ENCODE peak calls at places on chromosomes 16 and 17, in seven cellular contexts. One of them, this sample, is unnamed.

GRCh38 chr16:85328665-85329058 is 216.4 kb upstream of the CIBAR2 start:
- DNase-seq in right lobe of liver: no peak
- DNase-seq in naive thymus-derived CD8-positive, alpha-beta T cell: no peak
- DNase-seq in stromal cell of bone marrow: no peak
- DNase-seq in stimulated activated CD4-positive, alpha-beta T cell treated with anti-CD3 and anti-CD28 coated beads, Interleukin-4, amount 100 ng/mL, for 1 hour: no peak
- DNase-seq in NCI-H69: peak; percentile 87
- DNase-seq in naive B cell: no peak
- DNase-seq in this sample: no peak

GRCh38 chr17:60077672-60078519 is 825 bp downstream of the HEATR6 start:
- DNase-seq in NCI-H69: peak; percentile 33
- DNase-seq in naive thymus-derived CD8-positive, alpha-beta T cell: no peak
- DNase-seq in stimulated activated CD4-positive, alpha-beta T cell treated with anti-CD3 and anti-CD28 coated beads, Interleukin-4, amount 100 ng/mL, for 1 hour: peak; percentile 51
- DNase-seq in stromal cell of bone marrow: no peak
- DNase-seq in right lobe of liver: no peak
- DNase-seq in naive B cell: peak; percentile 49
- DNase-seq in this sample: no peak

GRCh38 chr17:80071116-80071980 is 30.0 kb upstream of the GAA start:
- DNase-seq in naive thymus-derived CD8-positive, alpha-beta T cell: no peak
- DNase-seq in stimulated activated CD4-positive, alpha-beta T cell treated with anti-CD3 and anti-CD28 coated beads, Interleukin-4, amount 100 ng/mL, for 1 hour: no peak
- DNase-seq in stromal cell of bone marrow: peak; percentile 45
- DNase-seq in right lobe of liver: peak; percentile 68
- DNase-seq in naive B cell: no peak
- DNase-seq in NCI-H69: no peak
- DNase-seq in this sample: no peak

GRCh38 chr16:73126453-73126853 is 78.5 kb upstream of the ZFHX3 start:
- DNase-seq in naive B cell: no peak
- DNase-seq in NCI-H69: no peak
- DNase-seq in right lobe of liver: no peak
- DNase-seq in stimulated activated CD4-positive, alpha-beta T cell treated with anti-CD3 and anti-CD28 coated beads, Interleukin-4, amount 100 ng/mL, for 1 hour: no peak
- DNase-seq in stromal cell of bone marrow: peak; percentile 50
- DNase-seq in naive thymus-derived CD8-positive, alpha-beta T cell: no peak
- DNase-seq in this sample: no peak

GRCh38 chr16:67393111-67393789 is at the start of gene TPPP3:
- DNase-seq in naive B cell: peak; percentile 21
- DNase-seq in naive thymus-derived CD8-positive, alpha-beta T cell: no peak
- DNase-seq in right lobe of liver: peak; percentile 77
- DNase-seq in NCI-H69: peak; percentile 91
- DNase-seq in stromal cell of bone marrow: peak; percentile 55
- DNase-seq in stimulated activated CD4-positive, alpha-beta T cell treated with anti-CD3 and anti-CD28 coated beads, Interleukin-4, amount 100 ng/mL, for 1 hour: peak; percentile 42
- DNase-seq in this sample: no peak

GRCh38 chr16:86298166-86299131 is 211.9 kb upstream of the FOXF1 start:
- DNase-seq in naive B cell: no peak
- DNase-seq in stimulated activated CD4-positive, alpha-beta T cell treated with anti-CD3 and anti-CD28 coated beads, Interleukin-4, amount 100 ng/mL, for 1 hour: no peak
- DNase-seq in naive thymus-derived CD8-positive, alpha-beta T cell: no peak
- DNase-seq in right lobe of liver: no peak
- DNase-seq in NCI-H69: no peak
- DNase-seq in stromal cell of bone marrow: no peak
- DNase-seq in this sample: no peak

GRCh38 chr16:85130707-85131028 is 18.4 kb upstream of the CIBAR2 start:
- DNase-seq in stimulated activated CD4-positive, alpha-beta T cell treated with anti-CD3 and anti-CD28 coated beads, Interleukin-4, amount 100 ng/mL, for 1 hour: no peak
- DNase-seq in right lobe of liver: no peak
- DNase-seq in naive thymus-derived CD8-positive, alpha-beta T cell: no peak
- DNase-seq in stromal cell of bone marrow: no peak
- DNase-seq in NCI-H69: no peak
- DNase-seq in naive B cell: no peak
- DNase-seq in this sample: no peak

GRCh38 chr16:49022351-49022963 is 259.2 kb downstream of the CBLN1 start:
- DNase-seq in naive B cell: no peak
- DNase-seq in right lobe of liver: no peak
- DNase-seq in NCI-H69: peak; percentile 60
- DNase-seq in stromal cell of bone marrow: no peak
- DNase-seq in naive thymus-derived CD8-positive, alpha-beta T cell: no peak
- DNase-seq in stimulated activated CD4-positive, alpha-beta T cell treated with anti-CD3 and anti-CD28 coated beads, Interleukin-4, amount 100 ng/mL, for 1 hour: no peak
- DNase-seq in this sample: no peak

GRCh38 chr17:79916506-79916905 is 77.3 kb upstream of the CBX4 start:
- DNase-seq in naive B cell: no peak
- DNase-seq in stromal cell of bone marrow: no peak
- DNase-seq in right lobe of liver: no peak
- DNase-seq in stimulated activated CD4-positive, alpha-beta T cell treated with anti-CD3 and anti-CD28 coated beads, Interleukin-4, amount 100 ng/mL, for 1 hour: no peak
- DNase-seq in NCI-H69: no peak
- DNase-seq in naive thymus-derived CD8-positive, alpha-beta T cell: no peak
- DNase-seq in this sample: no peak

GRCh38 chr17:49514374-49514738 is 19.3 kb downstream of the NGFR start:
- DNase-seq in stromal cell of bone marrow: no peak
- DNase-seq in stimulated activated CD4-positive, alpha-beta T cell treated with anti-CD3 and anti-CD28 coated beads, Interleukin-4, amount 100 ng/mL, for 1 hour: no peak
- DNase-seq in naive thymus-derived CD8-positive, alpha-beta T cell: no peak
- DNase-seq in NCI-H69: no peak
- DNase-seq in right lobe of liver: no peak
- DNase-seq in naive B cell: no peak
- DNase-seq in this sample: no peak

GRCh38 chr17:7781467-7781866 is 52.5 kb upstream of the KDM6B start:
- DNase-seq in stromal cell of bone marrow: peak; percentile 11
- DNase-seq in right lobe of liver: no peak
- DNase-seq in naive B cell: no peak
- DNase-seq in NCI-H69: no peak
- DNase-seq in naive thymus-derived CD8-positive, alpha-beta T cell: no peak
- DNase-seq in stimulated activated CD4-positive, alpha-beta T cell treated with anti-CD3 and anti-CD28 coated beads, Interleukin-4, amount 100 ng/mL, for 1 hour: no peak
- DNase-seq in this sample: peak; percentile 19

GRCh38 chr17:46192211-46192483 is 1.1 kb downstream of the KANSL1 start:
- DNase-seq in right lobe of liver: no peak
- DNase-seq in NCI-H69: no peak
- DNase-seq in stromal cell of bone marrow: no peak
- DNase-seq in naive B cell: no peak
- DNase-seq in stimulated activated CD4-positive, alpha-beta T cell treated with anti-CD3 and anti-CD28 coated beads, Interleukin-4, amount 100 ng/mL, for 1 hour: no peak
- DNase-seq in naive thymus-derived CD8-positive, alpha-beta T cell: no peak
- DNase-seq in this sample: no peak

GRCh38 chr17:49227436-49228261 is 2.9 kb downstream of the PHOSPHO1 start:
- DNase-seq in stimulated activated CD4-positive, alpha-beta T cell treated with anti-CD3 and anti-CD28 coated beads, Interleukin-4, amount 100 ng/mL, for 1 hour: peak; percentile 80
- DNase-seq in naive B cell: peak; percentile 72
- DNase-seq in stromal cell of bone marrow: peak; percentile 41
- DNase-seq in right lobe of liver: peak; percentile 72
- DNase-seq in naive thymus-derived CD8-positive, alpha-beta T cell: peak; percentile 80
- DNase-seq in NCI-H69: peak; percentile 63
- DNase-seq in this sample: no peak

GRCh38 chr16:84595052-84595481 is 22.8 kb downstream of the COTL1 start:
- DNase-seq in naive thymus-derived CD8-positive, alpha-beta T cell: no peak
- DNase-seq in naive B cell: no peak
- DNase-seq in stimulated activated CD4-positive, alpha-beta T cell treated with anti-CD3 and anti-CD28 coated beads, Interleukin-4, amount 100 ng/mL, for 1 hour: no peak
- DNase-seq in NCI-H69: no peak
- DNase-seq in stromal cell of bone marrow: no peak
- DNase-seq in right lobe of liver: no peak
- DNase-seq in this sample: no peak

GRCh38 chr16:28180660-28181556 is 30.9 kb downstream of the XPO6 start:
- DNase-seq in naive thymus-derived CD8-positive, alpha-beta T cell: no peak
- DNase-seq in NCI-H69: no peak
- DNase-seq in right lobe of liver: no peak
- DNase-seq in naive B cell: peak; percentile 67
- DNase-seq in stimulated activated CD4-positive, alpha-beta T cell treated with anti-CD3 and anti-CD28 coated beads, Interleukin-4, amount 100 ng/mL, for 1 hour: no peak
- DNase-seq in stromal cell of bone marrow: no peak
- DNase-seq in this sample: peak; percentile 31

GRCh38 chr16:70402916-70403659 is 35.8 kb downstream of the ST3GAL2 start:
- DNase-seq in naive thymus-derived CD8-positive, alpha-beta T cell: no peak
- DNase-seq in stromal cell of bone marrow: no peak
- DNase-seq in right lobe of liver: no peak
- DNase-seq in NCI-H69: no peak
- DNase-seq in stimulated activated CD4-positive, alpha-beta T cell treated with anti-CD3 and anti-CD28 coated beads, Interleukin-4, amount 100 ng/mL, for 1 hour: no peak
- DNase-seq in naive B cell: no peak
- DNase-seq in this sample: no peak

GRCh38 chr17:50370052-50370451 is 2.9 kb downstream of the MRPL27 start:
- DNase-seq in naive B cell: no peak
- DNase-seq in stimulated activated CD4-positive, alpha-beta T cell treated with anti-CD3 and anti-CD28 coated beads, Interleukin-4, amount 100 ng/mL, for 1 hour: no peak
- DNase-seq in stromal cell of bone marrow: no peak
- DNase-seq in naive thymus-derived CD8-positive, alpha-beta T cell: no peak
- DNase-seq in right lobe of liver: no peak
- DNase-seq in NCI-H69: no peak
- DNase-seq in this sample: no peak

GRCh38 chr16:85898521-85899442 is at the start of gene IRF8:
- DNase-seq in stromal cell of bone marrow: no peak
- DNase-seq in naive B cell: peak; percentile 89
- DNase-seq in NCI-H69: no peak
- DNase-seq in right lobe of liver: peak; percentile 91
- DNase-seq in stimulated activated CD4-positive, alpha-beta T cell treated with anti-CD3 and anti-CD28 coated beads, Interleukin-4, amount 100 ng/mL, for 1 hour: peak; percentile 89
- DNase-seq in naive thymus-derived CD8-positive, alpha-beta T cell: peak; percentile 62
- DNase-seq in this sample: peak; percentile 95

GRCh38 chr17:47969975-47970724 is 763 bp upstream of the CDK5RAP3 start:
- DNase-seq in naive thymus-derived CD8-positive, alpha-beta T cell: no peak
- DNase-seq in stromal cell of bone marrow: no peak
- DNase-seq in naive B cell: no peak
- DNase-seq in NCI-H69: no peak
- DNase-seq in stimulated activated CD4-positive, alpha-beta T cell treated with anti-CD3 and anti-CD28 coated beads, Interleukin-4, amount 100 ng/mL, for 1 hour: no peak
- DNase-seq in right lobe of liver: no peak
- DNase-seq in this sample: no peak

GRCh38 chr17:65545708-65546523 is 15.5 kb downstream of the AXIN2 start:
- DNase-seq in naive B cell: no peak
- DNase-seq in stimulated activated CD4-positive, alpha-beta T cell treated with anti-CD3 and anti-CD28 coated beads, Interleukin-4, amount 100 ng/mL, for 1 hour: no peak
- DNase-seq in NCI-H69: no peak
- DNase-seq in right lobe of liver: no peak
- DNase-seq in naive thymus-derived CD8-positive, alpha-beta T cell: no peak
- DNase-seq in stromal cell of bone marrow: no peak
- DNase-seq in this sample: no peak

GRCh38 chr17:29674270-29674669 is 51.6 kb upstream of the CORO6 start:
- DNase-seq in naive thymus-derived CD8-positive, alpha-beta T cell: no peak
- DNase-seq in naive B cell: peak; percentile 3
- DNase-seq in right lobe of liver: no peak
- DNase-seq in NCI-H69: no peak
- DNase-seq in stromal cell of bone marrow: no peak
- DNase-seq in stimulated activated CD4-positive, alpha-beta T cell treated with anti-CD3 and anti-CD28 coated beads, Interleukin-4, amount 100 ng/mL, for 1 hour: no peak
- DNase-seq in this sample: no peak

GRCh38 chr16:2212362-2213324 is 2.0 kb upstream of the BRICD5 start:
- DNase-seq in naive thymus-derived CD8-positive, alpha-beta T cell: no peak
- DNase-seq in naive B cell: no peak
- DNase-seq in stromal cell of bone marrow: no peak
- DNase-seq in stimulated activated CD4-positive, alpha-beta T cell treated with anti-CD3 and anti-CD28 coated beads, Interleukin-4, amount 100 ng/mL, for 1 hour: no peak
- DNase-seq in NCI-H69: peak; percentile 28
- DNase-seq in right lobe of liver: no peak
- DNase-seq in this sample: no peak

GRCh38 chr17:76953066-76953465 is 84.9 kb downstream of the MGAT5B start:
- DNase-seq in NCI-H69: no peak
- DNase-seq in stromal cell of bone marrow: no peak
- DNase-seq in right lobe of liver: no peak
- DNase-seq in naive thymus-derived CD8-positive, alpha-beta T cell: no peak
- DNase-seq in stimulated activated CD4-positive, alpha-beta T cell treated with anti-CD3 and anti-CD28 coated beads, Interleukin-4, amount 100 ng/mL, for 1 hour: no peak
- DNase-seq in naive B cell: no peak
- DNase-seq in this sample: no peak

GRCh38 chr17:75983501-75984181 is 4.6 kb downstream of the TEN1 start:
- DNase-seq in right lobe of liver: peak; percentile 68
- DNase-seq in NCI-H69: peak; percentile 9
- DNase-seq in naive thymus-derived CD8-positive, alpha-beta T cell: no peak
- DNase-seq in naive B cell: no peak
- DNase-seq in stimulated activated CD4-positive, alpha-beta T cell treated with anti-CD3 and anti-CD28 coated beads, Interleukin-4, amount 100 ng/mL, for 1 hour: no peak
- DNase-seq in stromal cell of bone marrow: no peak
- DNase-seq in this sample: no peak

GRCh38 chr16:87325480-87325879 is 8.3 kb upstream of the C16orf95 start:
- DNase-seq in right lobe of liver: no peak
- DNase-seq in naive B cell: no peak
- DNase-seq in naive thymus-derived CD8-positive, alpha-beta T cell: no peak
- DNase-seq in NCI-H69: no peak
- DNase-seq in stimulated activated CD4-positive, alpha-beta T cell treated with anti-CD3 and anti-CD28 coated beads, Interleukin-4, amount 100 ng/mL, for 1 hour: no peak
- DNase-seq in stromal cell of bone marrow: no peak
- DNase-seq in this sample: no peak

GRCh38 chr17:8918811-8919210 is 46.7 kb downstream of the PIK3R5 start:
- DNase-seq in naive B cell: no peak
- DNase-seq in NCI-H69: no peak
- DNase-seq in right lobe of liver: no peak
- DNase-seq in stimulated activated CD4-positive, alpha-beta T cell treated with anti-CD3 and anti-CD28 coated beads, Interleukin-4, amount 100 ng/mL, for 1 hour: no peak
- DNase-seq in stromal cell of bone marrow: no peak
- DNase-seq in naive thymus-derived CD8-positive, alpha-beta T cell: no peak
- DNase-seq in this sample: no peak

GRCh38 chr17:83189673-83190385 is 110.4 kb downstream of the METRNL start:
- DNase-seq in stromal cell of bone marrow: peak; percentile 81
- DNase-seq in stimulated activated CD4-positive, alpha-beta T cell treated with anti-CD3 and anti-CD28 coated beads, Interleukin-4, amount 100 ng/mL, for 1 hour: no peak
- DNase-seq in right lobe of liver: peak; percentile 11
- DNase-seq in naive thymus-derived CD8-positive, alpha-beta T cell: no peak
- DNase-seq in NCI-H69: no peak
- DNase-seq in naive B cell: no peak
- DNase-seq in this sample: no peak

GRCh38 chr17:8861482-8862181 is 5.8 kb downstream of the PIK3R6 start:
- DNase-seq in stimulated activated CD4-positive, alpha-beta T cell treated with anti-CD3 and anti-CD28 coated beads, Interleukin-4, amount 100 ng/mL, for 1 hour: no peak
- DNase-seq in stromal cell of bone marrow: no peak
- DNase-seq in naive B cell: no peak
- DNase-seq in NCI-H69: no peak
- DNase-seq in right lobe of liver: no peak
- DNase-seq in naive thymus-derived CD8-positive, alpha-beta T cell: no peak
- DNase-seq in this sample: no peak

GRCh38 chr17:11900103-11900502 is 97.2 kb downstream of the ZNF18 start:
- DNase-seq in stimulated activated CD4-positive, alpha-beta T cell treated with anti-CD3 and anti-CD28 coated beads, Interleukin-4, amount 100 ng/mL, for 1 hour: no peak
- DNase-seq in stromal cell of bone marrow: no peak
- DNase-seq in naive B cell: no peak
- DNase-seq in right lobe of liver: no peak
- DNase-seq in NCI-H69: no peak
- DNase-seq in naive thymus-derived CD8-positive, alpha-beta T cell: no peak
- DNase-seq in this sample: no peak

This sample was measured in GM06990.